ENCODE peak calls at places on chromosome 1, in ten cellular contexts. Z is neural crest cell, B is colonic mucosa, P is foreskin fibroblast, X is AG09319, C is GM20000, F is ascending aorta, U is lower lobe of right lung, Y is body of pancreas, V is IMR-90. W is an unnamed sample.

GRCh38 chr1:1307261-1307907 is 346 bp downstream of the ACAP3 start:
- DNase-seq in Z (peak; percentile 48), B (peak; percentile 65), P (peak; percentile 18), X (no peak), C (no peak), F (no peak), U (peak; percentile 75), Y (peak; percentile 41), V (no peak), W (peak; percentile 63)

GRCh38 chr1:157363660-157364140 is 188.6 kb downstream of the FCRL5 start:
- DNase-seq in Z (no peak), B (peak; percentile 48), P (peak; percentile 31), X (peak; percentile 11), C (peak; percentile 53), F (no peak), U (no peak), Y (peak; percentile 77), V (peak; percentile 22), W (peak; percentile 27)

GRCh38 chr1:29669912-29670311 is 433.6 kb downstream of the PTPRU start:
- DNase-seq in Z (no peak), B (no peak), P (no peak), X (no peak), C (no peak), F (no peak), U (peak; percentile 26), Y (no peak), V (no peak), W (no peak)

GRCh38 chr1:30847358-30847972 is 61.1 kb downstream of the SDC3 start:
- DNase-seq in Z (peak; percentile 81), B (peak; percentile 81), P (no peak), X (no peak), C (no peak), F (peak; percentile 29), U (peak; percentile 80), Y (peak; percentile 79), V (peak; percentile 79), W (no peak)

GRCh38 chr1:220880726-220881506 is 1.7 kb downstream of the HLX start:
- DNase-seq in Z (no peak), B (peak; percentile 70), P (no peak), X (no peak), C (peak; percentile 51), F (no peak), U (peak; percentile 89), Y (peak; percentile 49), V (peak; percentile 87), W (peak; percentile 33)

GRCh38 chr1:10075732-10076131 is 43.0 kb downstream of the UBE4B start:
- DNase-seq in Z (no peak), B (no peak), P (no peak), X (no peak), C (no peak), F (no peak), U (no peak), Y (no peak), V (no peak), W (no peak)

GRCh38 chr1:192610114-192610958 is 25.6 kb upstream of the RGS13 start:
- DNase-seq in Z (no peak), B (no peak), P (no peak), X (peak; percentile 35), C (no peak), F (no peak), U (no peak), Y (no peak), V (peak; percentile 45), W (no peak)

GRCh38 chr1:184953600-184954219 is 20.6 kb downstream of the NIBAN1 start:
- DNase-seq in Z (no peak), B (no peak), P (no peak), X (no peak), C (no peak), F (no peak), U (no peak), Y (no peak), V (peak; percentile 71), W (no peak)

GRCh38 chr1:179099891-179100290 is 18.0 kb downstream of the TOR3A start:
- DNase-seq in Z (no peak), B (no peak), P (no peak), X (no peak), C (no peak), F (no peak), U (no peak), Y (no peak), V (no peak), W (no peak)

GRCh38 chr1:162530318-162530984 is 31.1 kb upstream of the UAP1 start:
- DNase-seq in Z (no peak), B (no peak), P (no peak), X (no peak), C (peak; percentile 65), F (no peak), U (no peak), Y (no peak), V (peak; percentile 22), W (no peak)

GRCh38 chr1:34101151-34101550 is 63.9 kb downstream of the CSMD2 start:
- DNase-seq in Z (no peak), B (no peak), P (peak; percentile 26), X (peak; percentile 37), C (no peak), F (no peak), U (no peak), Y (no peak), V (peak; percentile 31), W (no peak)

DNA sequence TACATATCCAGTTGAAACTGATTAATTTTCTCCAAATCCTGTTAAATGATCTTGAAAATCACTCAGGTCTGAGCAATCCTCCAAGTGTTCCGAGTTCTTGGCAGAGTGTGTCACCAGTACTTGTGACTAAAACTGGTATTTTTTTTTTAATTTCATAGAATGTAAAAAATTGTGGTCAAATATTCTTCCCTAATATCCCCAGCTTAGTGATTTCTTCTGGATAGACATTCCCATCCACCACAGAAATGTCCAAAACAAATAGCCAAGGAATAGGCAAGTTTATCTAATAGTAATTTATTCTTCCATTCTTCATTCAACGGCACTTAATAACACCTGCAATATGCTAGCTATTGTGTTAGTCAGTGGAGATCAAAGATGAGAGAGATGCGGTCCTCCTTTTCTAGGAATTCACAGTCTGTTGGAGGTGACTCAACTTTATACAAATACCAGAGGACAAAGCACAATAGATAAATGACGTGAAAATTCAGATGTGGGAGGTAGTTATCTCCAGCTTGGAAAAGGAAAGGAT is 71.4 kb downstream of the DIRAS3 start:
- DNase-seq in Z (no peak), B (no peak), P (peak; percentile 34), X (no peak), C (no peak), F (no peak), U (no peak), Y (no peak), V (peak; percentile 88), W (no peak)
- TF ChIP-seq CTCF in Z (no peak), B (no peak), P (no peak), X (no peak), C (no peak), F (no peak), U (no peak), Y (no peak), V (no peak), W (no peak)

DNA sequence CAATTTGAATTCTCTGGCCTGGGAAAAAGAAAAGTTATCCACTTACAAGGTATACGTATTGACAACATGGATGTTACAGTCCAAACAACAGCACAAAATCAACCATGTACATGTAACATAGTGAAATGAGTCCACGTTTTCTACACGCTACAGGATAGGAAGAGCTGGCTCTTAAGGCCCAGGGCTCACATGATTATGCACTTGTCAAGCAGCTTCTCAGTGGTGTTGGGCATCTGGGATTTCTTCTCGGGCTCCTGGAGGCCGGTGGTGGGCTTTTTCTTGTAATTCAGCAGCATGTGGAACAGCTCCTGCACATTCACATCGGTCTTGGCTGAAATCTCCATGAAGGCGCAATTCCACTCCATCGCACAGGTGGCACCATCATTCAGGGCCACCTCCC is 4.0 kb downstream of the DIRAS3 start:
- DNase-seq in Z (no peak), B (no peak), P (no peak), X (no peak), C (no peak), F (no peak), U (no peak), Y (no peak), V (no peak), W (no peak)
- TF ChIP-seq CTCF in Z (no peak), B (no peak), P (no peak), X (no peak), C (no peak), F (no peak), U (no peak), Y (no peak), V (no peak), W (no peak)

GRCh38 chr1:119674110-119674509 is 26.0 kb upstream of the ZNF697 start:
- DNase-seq in Z (no peak), B (no peak), P (peak; percentile 53), X (no peak), C (no peak), F (no peak), U (no peak), Y (no peak), V (peak; percentile 57), W (no peak)

GRCh38 chr1:119674835-119675289 is 26.8 kb upstream of the ZNF697 start:
- DNase-seq in Z (no peak), B (peak; percentile 52), P (no peak), X (peak; percentile 83), C (peak; percentile 43), F (no peak), U (no peak), Y (peak; percentile 81), V (peak; percentile 11), W (peak; percentile 41)

GRCh38 chr1:119675349-119676343 is 27.6 kb upstream of the ZNF697 start:
- DNase-seq in Z (peak; percentile 87), B (peak; percentile 92), P (peak; percentile 76), X (peak; percentile 73), C (peak; percentile 74), F (peak; percentile 21), U (peak; percentile 60), Y (peak; percentile 83), V (peak; percentile 88), W (peak; percentile 76)

GRCh38 chr1:119679223-119679622 is 31.2 kb upstream of the ZNF697 start:
- DNase-seq in Z (no peak), B (no peak), P (no peak), X (no peak), C (no peak), F (no peak), U (no peak), Y (no peak), V (no peak), W (no peak)

GRCh38 chr1:119676571-119677206 is 28.6 kb upstream of the ZNF697 start:
- DNase-seq in Z (no peak), B (no peak), P (no peak), X (no peak), C (no peak), F (no peak), U (no peak), Y (peak; percentile 24), V (no peak), W (no peak)
- TF ChIP-seq CTCF in Z (no peak), B (no peak), P (no peak), X (peak; percentile 6), C (no peak), F (no peak), U (no peak), Y (peak; percentile 22), V (peak; percentile 7), W (no peak)

DNA sequence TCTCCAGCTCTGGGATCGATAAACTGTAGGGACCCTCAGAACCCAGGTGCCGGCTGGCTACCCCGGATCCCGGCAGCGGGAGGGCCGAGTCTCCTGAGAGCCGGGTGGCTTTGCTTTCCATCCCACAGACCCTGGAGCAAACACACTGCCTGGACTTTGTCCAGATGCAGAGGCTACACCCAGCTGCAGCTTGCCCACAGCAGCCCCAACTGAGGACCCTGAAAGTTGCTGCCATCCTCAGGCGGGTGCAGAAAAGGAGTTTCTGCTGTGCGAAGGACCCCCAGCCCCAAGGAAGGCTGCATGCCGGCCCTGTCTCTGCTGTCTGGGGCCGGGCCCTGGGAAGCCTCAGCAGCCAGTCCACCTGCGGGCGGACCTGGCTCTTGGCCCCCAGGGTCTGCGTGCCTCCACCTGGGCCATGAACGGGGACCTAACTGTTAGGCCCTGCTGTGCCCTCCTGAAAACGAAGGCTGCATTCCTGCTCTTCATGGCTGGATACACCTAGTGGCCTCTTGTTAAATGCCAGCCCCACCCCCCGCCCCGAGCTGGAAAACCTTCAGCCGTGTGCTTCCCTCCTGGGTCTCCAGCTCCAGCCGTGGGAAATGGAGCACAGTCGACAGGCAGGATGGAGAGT is 97.5 kb upstream of the ARHGEF16 start:
- DNase-seq in Z (no peak), B (no peak), P (no peak), X (no peak), C (no peak), F (no peak), U (no peak), Y (no peak), V (no peak), W (no peak)
- TF ChIP-seq CTCF in Z (no peak), B (no peak), P (no peak), X (no peak), C (no peak), F (no peak), U (no peak), Y (no peak), V (no peak), W (no peak)

W was measured in glutamatergic neuron.